ENCODE peak calls at places on chromosomes 5 and 9, in seven cellular contexts. W, Z, U, F, P, J and S are unnamed samples.
A peak's percentile ranks its signal among the peaks of the same experiment; 100 is the strongest.

GRCh38 chr5:150024241-150024984 is 23.9 kb downstream of the HMGXB3 start:
- DNase-seq in J (no peak), W (no peak), U (no peak), F (no peak), Z (no peak), P (no peak), S (no peak)

GRCh38 chr9:121720992-121721350 is 69.5 kb downstream of the DAB2IP start:
- DNase-seq in W (no peak), Z (no peak), U (no peak), F (no peak), J (no peak), P (peak; percentile 16), S (no peak)

GRCh38 chr5:68545636-68546325 is 330.2 kb downstream of the PIK3R1 start:
- DNase-seq in F (no peak), U (no peak), Z (no peak), W (no peak), J (no peak), P (no peak), S (no peak)

GRCh38 chr5:100409538-100409937 is 125.6 kb upstream of the FAM174A start:
- DNase-seq in Z (no peak), W (no peak), F (no peak), U (no peak), P (no peak), J (no peak), S (no peak)

GRCh38 chr5:124677376-124677998 is 69.0 kb downstream of the ZNF608 start:
- DNase-seq in J (no peak), F (no peak), Z (no peak), U (no peak), P (peak; percentile 69), W (no peak), S (no peak)

GRCh38 chr5:133334796-133335639 is 277.3 kb downstream of the FSTL4 start:
- DNase-seq in J (no peak), W (no peak), F (no peak), P (no peak), Z (no peak), U (no peak), S (no peak)

GRCh38 chr5:104472811-104473210 is 910.2 kb upstream of the NUDT12 start:
- DNase-seq in U (no peak), J (no peak), W (no peak), F (no peak), Z (no peak), P (no peak), S (no peak)

GRCh38 chr9:125521462-125522327 is 185.3 kb downstream of the MAPKAP1 start:
- DNase-seq in U (no peak), W (peak; percentile 98), F (no peak), Z (no peak), P (peak; percentile 93), J (peak; percentile 98), S (no peak)

GRCh38 chr9:126320158-126320922 is 6.3 kb upstream of the MVB12B start:
- DNase-seq in P (no peak), F (no peak), J (no peak), W (peak; percentile 14), U (no peak), Z (no peak), S (no peak)

GRCh38 chr5:7849531-7850240 is 1.2 kb downstream of the CFAP90 start:
- DNase-seq in J (no peak), P (no peak), W (no peak), U (no peak), F (peak; percentile 58), Z (no peak), S (no peak)

GRCh38 chr5:135393229-135393628 is 5.8 kb downstream of the MACROH2A1 start:
- DNase-seq in W (peak; percentile 32), U (no peak), Z (no peak), F (no peak), J (no peak), P (no peak), S (no peak)

GRCh38 chr5:154995679-154996078 is 17.9 kb upstream of the KIF4B start:
- DNase-seq in P (no peak), U (no peak), Z (no peak), W (no peak), F (no peak), J (no peak), S (no peak)

GRCh38 chr5:9545959-9546851 is at the start of gene SEMA5A:
- DNase-seq in J (peak; percentile 57), P (peak; percentile 64), F (peak; percentile 87), Z (peak; percentile 27), W (peak; percentile 42), U (peak; percentile 73), S (no peak)
- TF ChIP-seq CTCF in J (peak; percentile 4), P (no peak), F (no peak), Z (peak; percentile 21), W (no peak), U (no peak), S (no peak)

GRCh38 chr9:124197177-124198095 is 60.3 kb upstream of the NEK6 start:
- DNase-seq in W (no peak), P (no peak), F (no peak), Z (no peak), J (no peak), U (peak; percentile 57), S (no peak)
- H3K4me3 ChIP-seq in W (no peak overlapping the region), P (no peak overlapping the region), F (no peak overlapping the region), Z (no peak overlapping the region), J (no peak overlapping the region), U (no peak overlapping the region), S (no peak overlapping the region)

GRCh38 chr5:19555876-19556275 is 432.1 kb downstream of the CDH18 start:
- DNase-seq in J (peak; percentile 33), Z (no peak), P (no peak), U (no peak), W (no peak), F (no peak), S (no peak)

GRCh38 chr5:19554524-19554923 is 433.5 kb downstream of the CDH18 start:
- DNase-seq in Z (no peak), F (no peak), P (no peak), J (no peak), U (no peak), W (no peak), S (no peak)

DNA sequence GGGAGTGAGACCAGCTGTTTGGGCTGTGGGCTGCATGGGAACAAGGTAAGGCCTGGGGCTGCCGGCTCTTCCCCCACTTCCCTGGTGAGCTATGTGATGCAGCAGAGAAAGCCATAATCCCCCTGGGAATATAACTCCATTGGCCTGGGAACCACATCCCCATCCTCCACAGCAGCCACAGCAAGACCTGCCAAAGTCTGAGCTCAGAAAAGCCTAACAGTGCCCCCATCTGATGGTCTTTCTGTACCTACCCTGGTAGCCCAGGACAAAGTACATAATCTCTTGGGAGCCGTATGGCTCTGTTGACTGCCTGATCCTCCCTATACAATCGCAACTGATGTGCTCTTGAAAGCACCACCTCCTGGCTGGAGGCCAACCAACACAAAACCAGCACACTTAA is 432.6 kb downstream of the CDH18 start:
- DNase-seq in Z (no peak), F (no peak), J (no peak), P (no peak), U (no peak), W (no peak), S (no peak)
- TF ChIP-seq CTCF in Z (no peak), F (no peak), J (no peak), P (no peak), U (no peak), W (no peak), S (no peak)

DNA sequence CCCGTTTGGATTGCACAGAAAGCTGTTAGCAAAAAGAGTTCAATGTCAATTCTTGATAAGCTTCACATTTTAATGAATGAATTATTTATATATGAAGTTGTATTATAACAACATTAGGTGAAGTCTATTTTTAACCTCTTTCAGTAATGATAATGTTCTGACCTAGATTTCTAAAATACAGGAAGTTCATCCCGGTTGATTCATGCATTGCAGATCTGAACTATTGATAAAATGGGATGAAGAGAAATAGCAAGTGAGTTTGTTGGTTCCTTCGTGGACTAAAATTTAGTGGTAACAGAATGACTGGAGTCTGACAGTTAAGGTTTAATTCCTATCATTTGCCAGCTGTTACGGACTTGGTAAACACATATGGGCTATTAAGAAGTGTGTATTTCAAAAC is 180.5 kb downstream of the PCSK1 start:
- DNase-seq in P (no peak), Z (no peak), U (no peak), W (no peak), F (no peak), J (no peak), S (no peak)
- H3K4me3 ChIP-seq in P (no peak overlapping the region), Z (no peak overlapping the region), U (no peak overlapping the region), W (no peak overlapping the region), F (no peak overlapping the region), J (no peak overlapping the region), S (no peak overlapping the region)

GRCh38 chr5:172293745-172294342 is 10.3 kb upstream of the UBTD2 start:
- DNase-seq in F (no peak), U (no peak), P (no peak), Z (no peak), W (no peak), J (no peak), S (no peak)
- TF ChIP-seq CTCF in F (no peak), U (no peak), P (no peak), Z (no peak), W (no peak), J (no peak), S (no peak)

GRCh38 chr9:98881836-98882568 is 61.7 kb upstream of the COL15A1 start:
- DNase-seq in Z (no peak), P (no peak), U (no peak), J (no peak), F (no peak), W (peak; percentile 75), S (no peak)
- H3K4me3 ChIP-seq in Z (no peak overlapping the region), P (no peak overlapping the region), U (no peak overlapping the region), J (no peak overlapping the region), F (no peak overlapping the region), W (no peak overlapping the region), S (no peak overlapping the region)

GRCh38 chr5:94785111-94785510 is 166.6 kb downstream of the SLF1 start:
- DNase-seq in Z (no peak), P (peak; percentile 8), U (no peak), J (peak; percentile 13), F (no peak), W (no peak), S (no peak)
- TF ChIP-seq CTCF in Z (no peak), P (peak; percentile 17), U (no peak), J (no peak), F (no peak), W (peak; percentile 23), S (peak; percentile 30)

DNA sequence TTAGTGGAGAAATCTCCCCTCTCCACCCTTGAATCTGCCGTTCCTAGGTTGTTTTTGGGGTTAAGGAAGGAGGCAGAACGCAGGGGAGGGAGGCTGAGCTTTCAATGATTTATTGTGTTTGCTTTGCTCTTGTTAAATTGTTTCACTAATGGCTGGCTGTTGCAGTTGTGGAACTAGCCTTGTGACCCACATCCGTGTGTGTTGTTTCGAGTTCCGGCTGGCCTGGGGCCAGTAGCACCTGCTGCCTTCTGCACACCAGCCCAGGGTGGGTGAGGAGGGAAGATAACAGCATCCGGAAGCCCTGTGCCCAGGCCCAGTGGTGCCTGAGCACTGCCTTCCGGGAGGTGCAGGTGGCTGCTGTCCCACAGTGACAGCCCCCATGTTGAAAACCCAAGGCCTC is 3.6 kb downstream of the ERGIC1 start:
- DNase-seq in W (no peak), P (no peak), U (peak; percentile 87), F (no peak), J (no peak), Z (no peak), S (peak; percentile 99)
- H3K4me3 ChIP-seq in W (no peak overlapping the region), P (no peak overlapping the region), U (no peak overlapping the region), F (no peak overlapping the region), J (no peak overlapping the region), Z (no peak overlapping the region), S (peak overlapping the region; percentile 95)